ENCODE peak calls at places on chromosomes 6 and 20, in five cellular contexts. One of them, this sample, is unnamed.

GRCh38 chr20:11432407-11432806 is 485.3 kb upstream of the BTBD3 start:
- DNase-seq in ureter: no peak
- DNase-seq in cerebellar cortex: no peak
- DNase-seq in activated T-helper 1 cell treated with anti-CD3 and anti-CD28 coated beads, Interleukin-2, amount 50 U/mL, for 16 hours: no peak
- DNase-seq in dermis blood vessel endothelial cell: no peak
- DNase-seq in this sample: peak

GRCh38 chr6:53199156-53199555 is 50.5 kb upstream of the GCM1 start:
- DNase-seq in activated T-helper 1 cell treated with anti-CD3 and anti-CD28 coated beads, Interleukin-2, amount 50 U/mL, for 16 hours: no peak
- DNase-seq in ureter: no peak
- DNase-seq in dermis blood vessel endothelial cell: no peak
- DNase-seq in cerebellar cortex: no peak
- DNase-seq in this sample: no peak

GRCh38 chr6:163970846-163971564 is 556.5 kb downstream of the QKI start:
- DNase-seq in cerebellar cortex: no peak
- DNase-seq in ureter: no peak
- DNase-seq in activated T-helper 1 cell treated with anti-CD3 and anti-CD28 coated beads, Interleukin-2, amount 50 U/mL, for 16 hours: no peak
- DNase-seq in dermis blood vessel endothelial cell: no peak
- DNase-seq in this sample: no peak

GRCh38 chr20:4546786-4547185 is 174.9 kb upstream of the PRND start:
- DNase-seq in dermis blood vessel endothelial cell: peak
- DNase-seq in activated T-helper 1 cell treated with anti-CD3 and anti-CD28 coated beads, Interleukin-2, amount 50 U/mL, for 16 hours: no peak
- DNase-seq in ureter: no peak
- DNase-seq in cerebellar cortex: no peak
- DNase-seq in this sample: no peak

GRCh38 chr6:139355777-139356445 is 18.5 kb downstream of the CITED2 start:
- DNase-seq in dermis blood vessel endothelial cell: no peak
- DNase-seq in cerebellar cortex: no peak
- DNase-seq in ureter: no peak
- DNase-seq in activated T-helper 1 cell treated with anti-CD3 and anti-CD28 coated beads, Interleukin-2, amount 50 U/mL, for 16 hours: no peak
- DNase-seq in this sample: no peak

GRCh38 chr20:48538856-48539255 is 288.9 kb downstream of the PREX1 start:
- DNase-seq in dermis blood vessel endothelial cell: no peak
- DNase-seq in ureter: no peak
- DNase-seq in cerebellar cortex: no peak
- DNase-seq in activated T-helper 1 cell treated with anti-CD3 and anti-CD28 coated beads, Interleukin-2, amount 50 U/mL, for 16 hours: no peak
- DNase-seq in this sample: no peak

GRCh38 chr6:42714098-42714761 is 8.2 kb downstream of the PRPH2 start:
- DNase-seq in cerebellar cortex: no peak
- DNase-seq in activated T-helper 1 cell treated with anti-CD3 and anti-CD28 coated beads, Interleukin-2, amount 50 U/mL, for 16 hours: no peak
- DNase-seq in ureter: no peak
- DNase-seq in dermis blood vessel endothelial cell: peak
- DNase-seq in this sample: no peak

GRCh38 chr20:10263385-10264165 is 44.9 kb downstream of the SNAP25 start:
- DNase-seq in ureter: no peak
- DNase-seq in cerebellar cortex: no peak
- DNase-seq in dermis blood vessel endothelial cell: no peak
- DNase-seq in activated T-helper 1 cell treated with anti-CD3 and anti-CD28 coated beads, Interleukin-2, amount 50 U/mL, for 16 hours: no peak
- DNase-seq in this sample: no peak

GRCh38 chr6:35651244-35651643 is 37.5 kb downstream of the FKBP5 start:
- DNase-seq in ureter: no peak
- DNase-seq in cerebellar cortex: no peak
- DNase-seq in dermis blood vessel endothelial cell: no peak
- DNase-seq in activated T-helper 1 cell treated with anti-CD3 and anti-CD28 coated beads, Interleukin-2, amount 50 U/mL, for 16 hours: no peak
- DNase-seq in this sample: no peak

GRCh38 chr6:6701864-6702263 is 113.3 kb downstream of the LY86 start:
- DNase-seq in activated T-helper 1 cell treated with anti-CD3 and anti-CD28 coated beads, Interleukin-2, amount 50 U/mL, for 16 hours: no peak
- DNase-seq in cerebellar cortex: no peak
- DNase-seq in ureter: no peak
- DNase-seq in dermis blood vessel endothelial cell: no peak
- DNase-seq in this sample: no peak

GRCh38 chr20:8473459-8473858 is 341.4 kb downstream of the PLCB1 start:
- DNase-seq in dermis blood vessel endothelial cell: no peak
- DNase-seq in cerebellar cortex: no peak
- DNase-seq in activated T-helper 1 cell treated with anti-CD3 and anti-CD28 coated beads, Interleukin-2, amount 50 U/mL, for 16 hours: no peak
- DNase-seq in ureter: no peak
- DNase-seq in this sample: no peak

GRCh38 chr6:156167289-156168076 is 609.7 kb upstream of the ARID1B start:
- DNase-seq in ureter: peak
- DNase-seq in cerebellar cortex: no peak
- DNase-seq in activated T-helper 1 cell treated with anti-CD3 and anti-CD28 coated beads, Interleukin-2, amount 50 U/mL, for 16 hours: no peak
- DNase-seq in dermis blood vessel endothelial cell: peak
- DNase-seq in this sample: peak

GRCh38 chr20:39021748-39022147 is 59.6 kb downstream of the DHX35 start:
- DNase-seq in activated T-helper 1 cell treated with anti-CD3 and anti-CD28 coated beads, Interleukin-2, amount 50 U/mL, for 16 hours: no peak
- DNase-seq in cerebellar cortex: no peak
- DNase-seq in dermis blood vessel endothelial cell: no peak
- DNase-seq in ureter: no peak
- DNase-seq in this sample: no peak

This sample was measured in MG63.